ENCODE peak calls at places on chromosomes 3 and 15, in five cellular contexts. U, M, W, E and G are unnamed samples.
A peak's percentile ranks its signal among the peaks of the same experiment; 100 is the strongest.

GRCh38 chr15:76108021-76108723 is 48.4 kb downstream of the TMEM266 start:
- DNase-seq in U (peak; percentile 54), M (no peak), W (no peak), E (no peak), G (no peak)

GRCh38 chr3:155504682-155505081 is 211.2 kb upstream of the STRIT1 start:
- DNase-seq in U (no peak), M (no peak), W (no peak), E (no peak), G (no peak)

GRCh38 chr3:170852307-170852706 is 17.7 kb downstream of the RPL22L1 start:
- DNase-seq in U (no peak), M (no peak), W (no peak), E (no peak), G (no peak)

GRCh38 chr15:51403072-51403878 is 61.8 kb downstream of the GLDN start:
- DNase-seq in U (peak; percentile 9), M (no peak), W (no peak), E (no peak), G (peak; percentile 31)

GRCh38 chr15:100642950-100643338 is 40.6 kb downstream of the ASB7 start:
- DNase-seq in U (no peak), M (no peak), W (no peak), E (no peak), G (no peak)

GRCh38 chr15:22968356-22968755 is 11.8 kb downstream of the CYFIP1 start:
- DNase-seq in U (no peak), M (no peak), W (no peak), E (no peak), G (no peak)

GRCh38 chr3:8336456-8336855 is 165.2 kb upstream of the LMCD1 start:
- DNase-seq in U (no peak), M (no peak), W (no peak), E (no peak), G (no peak)

GRCh38 chr3:21041621-21042020 is 709.4 kb downstream of the ZNF385D start:
- DNase-seq in U (no peak), M (no peak), W (no peak), E (no peak), G (no peak)